ENCODE peak calls at places on chromosomes 5 and 9, in four cellular contexts. P is cardiac fibroblast, T is IMR-90, Z is OCI-LY7. N is an unnamed sample.
A peak's percentile ranks its signal among the peaks of the same experiment; 100 is the strongest.

GRCh38 chr9:27600254-27600653 is 27.0 kb upstream of the C9orf72 start:
- DNase-seq in Z (no peak), T (no peak), P (no peak), N (no peak)

GRCh38 chr5:111486055-111486454 is 26.3 kb downstream of the STARD4 start:
- DNase-seq in Z (no peak), P (no peak), T (no peak), N (no peak)

GRCh38 chr5:56200856-56201638 is 32.1 kb downstream of the ANKRD55 start:
- DNase-seq in Z (peak; percentile 50), T (peak; percentile 78), P (peak; percentile 89), N (peak; percentile 90)

GRCh38 chr9:77975023-77975422 is 56.6 kb downstream of the GNAQ start:
- DNase-seq in T (no peak), Z (no peak), P (no peak), N (no peak)

GRCh38 chr9:126235844-126236243 is 90.8 kb upstream of the MVB12B start:
- DNase-seq in P (no peak), T (no peak), Z (no peak), N (no peak)

GRCh38 chr9:36826581-36826980 is 207.5 kb downstream of the PAX5 start:
- DNase-seq in P (no peak), Z (no peak), T (no peak), N (no peak)

GRCh38 chr9:134163374-134164196 is 779 bp downstream of the RNU6ATAC start:
- DNase-seq in T (peak; percentile 22), Z (no peak), P (peak; percentile 62), N (peak; percentile 46)

GRCh38 chr5:133359861-133360260 is 252.5 kb downstream of the FSTL4 start:
- DNase-seq in Z (no peak), T (no peak), P (no peak), N (no peak)

GRCh38 chr5:78065663-78066062 is 228.8 kb downstream of the AP3B1 start:
- DNase-seq in P (peak; percentile 8), T (no peak), Z (peak; percentile 20), N (no peak)

GRCh38 chr9:12640021-12640587 is 53.1 kb upstream of the TYRP1 start:
- DNase-seq in Z (peak; percentile 28), P (peak; percentile 68), T (peak; percentile 43), N (peak; percentile 80)

GRCh38 chr9:134434896-134435506 is 108.7 kb downstream of the RXRA start:
- DNase-seq in P (peak; percentile 96), T (peak; percentile 97), Z (no peak), N (peak; percentile 98)

GRCh38 chr5:24225051-24225450 is 419.7 kb downstream of the CDH10 start:
- DNase-seq in Z (no peak), T (no peak), P (peak; percentile 2), N (no peak)

GRCh38 chr9:99516657-99517049 is 294.6 kb downstream of the SEC61B start:
- DNase-seq in Z (no peak), P (no peak), T (no peak), N (no peak)

GRCh38 chr5:109416882-109417281 is 7.1 kb upstream of the PJA2 start:
- DNase-seq in Z (no peak), P (no peak), T (no peak), N (no peak)

GRCh38 chr5:161483721-161484120 is 62.8 kb downstream of the GABRB2 start:
- DNase-seq in Z (no peak), P (no peak), T (no peak), N (no peak)

GRCh38 chr5:132063090-132063911 is 2.8 kb downstream of the IL3 start:
- DNase-seq in T (peak; percentile 64), Z (peak; percentile 75), P (peak; percentile 80), N (peak; percentile 85)

GRCh38 chr5:134784241-134784920 is 25.8 kb downstream of the DDX46 start:
- DNase-seq in T (peak; percentile 33), P (peak; percentile 15), Z (peak; percentile 26), N (peak; percentile 9)

GRCh38 chr5:157046041-157046440 is 12.9 kb downstream of the HAVCR1 start:
- DNase-seq in T (no peak), Z (no peak), P (no peak), N (no peak)

GRCh38 chr5:54658014-54658413 is 140.5 kb downstream of the SNX18 start:
- DNase-seq in Z (no peak), P (peak; percentile 82), T (peak; percentile 96), N (peak; percentile 61)

GRCh38 chr9:114433720-114434255 is 46.0 kb upstream of the AKNA start:
- DNase-seq in T (no peak), Z (peak; percentile 40), P (no peak), N (no peak)

GRCh38 chr5:29122306-29122705 is 2071.2 kb upstream of the CDH6 start:
- DNase-seq in T (no peak), Z (no peak), P (no peak), N (no peak)

GRCh38 chr5:166286832-166287231 is 2004.6 kb upstream of the WWC1 start:
- DNase-seq in T (no peak), P (no peak), Z (no peak), N (no peak)

GRCh38 chr9:5263568-5264218 is 32.5 kb downstream of the INSL4 start:
- DNase-seq in Z (peak; percentile 19), P (peak; percentile 24), T (no peak), N (peak; percentile 25)

GRCh38 chr9:5264219-5264595 is 33.0 kb downstream of the INSL4 start:
- DNase-seq in P (no peak), T (no peak), Z (no peak), N (no peak)

GRCh38 chr9:5269249-5269715 is 35.2 kb downstream of the RLN2 start:
- DNase-seq in Z (no peak), P (peak; percentile 85), T (peak; percentile 54), N (peak; percentile 83)

DNA sequence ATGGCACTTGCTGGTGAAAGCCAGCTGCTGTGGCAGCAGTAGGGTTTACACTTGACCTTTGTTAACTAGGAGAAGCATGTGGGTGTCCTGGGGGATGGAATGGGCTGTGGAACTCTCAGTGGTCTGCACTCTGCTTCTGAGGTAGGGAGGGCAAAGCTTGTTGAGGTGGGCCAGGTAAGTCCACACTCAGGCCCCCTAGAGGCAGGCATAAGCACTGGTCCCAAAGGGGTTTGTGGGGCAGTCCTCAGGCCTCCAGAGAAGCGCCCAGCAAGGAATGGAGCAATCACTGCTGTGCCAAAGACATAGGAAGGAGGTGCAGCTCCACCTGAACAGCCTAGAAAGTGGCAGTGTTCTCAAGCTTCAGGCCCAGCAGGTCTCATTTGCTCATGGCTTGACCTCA is 34.7 kb downstream of the INSL4 start:
- DNase-seq in T (no peak), P (no peak), Z (peak; percentile 12), N (no peak)
- TF ChIP-seq CTCF in T (no peak), P (no peak), Z (peak; percentile 63), N (no peak)

GRCh38 chr9:137273616-137274320 is 3.8 kb upstream of the TOR4A start:
- DNase-seq in Z (peak; percentile 53), P (no peak), T (no peak), N (no peak)

GRCh38 chr9:137273095-137273490 is 4.4 kb upstream of the TOR4A start:
- DNase-seq in P (no peak), T (no peak), Z (no peak), N (no peak)

GRCh38 chr9:137271696-137272076 is 5.8 kb upstream of the TOR4A start:
- DNase-seq in Z (no peak), T (no peak), P (no peak), N (no peak)

GRCh38 chr9:137270929-137271695 is 6.4 kb upstream of the TOR4A start:
- DNase-seq in Z (no peak), P (no peak), T (no peak), N (no peak)

GRCh38 chr9:137272241-137273094 is 5.1 kb upstream of the TOR4A start:
- DNase-seq in Z (no peak), P (no peak), T (no peak), N (no peak)
- H3K4me3 ChIP-seq in Z (no peak overlapping the region), P (no peak overlapping the region), T (no peak overlapping the region), N (no peak overlapping the region)

DNA sequence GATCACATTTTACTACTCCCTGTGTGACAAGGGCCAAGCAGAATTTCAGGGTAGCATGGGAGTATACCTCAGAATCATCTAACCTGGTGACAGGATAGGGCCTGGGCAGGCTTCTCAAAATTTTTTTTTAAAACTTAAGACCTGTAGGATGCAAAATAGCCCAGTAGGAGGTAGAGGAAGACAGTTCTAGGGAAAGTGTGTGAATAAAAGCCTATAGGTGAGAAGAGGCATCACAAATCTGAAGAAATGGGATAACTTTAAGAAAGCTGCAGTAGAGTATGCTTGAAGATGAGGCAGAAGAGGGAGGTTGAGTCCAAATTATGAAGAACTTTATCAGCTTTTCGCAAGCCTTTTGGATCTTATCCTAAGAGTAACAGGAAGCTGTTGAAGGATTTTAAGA is 32.3 kb downstream of the CNTRL start:
- DNase-seq in P (no peak), Z (peak; percentile 26), T (no peak), N (peak; percentile 23)
- TF ChIP-seq CTCF in P (peak; percentile 25), Z (peak; percentile 41), T (no peak), N (peak; percentile 33)

DNA sequence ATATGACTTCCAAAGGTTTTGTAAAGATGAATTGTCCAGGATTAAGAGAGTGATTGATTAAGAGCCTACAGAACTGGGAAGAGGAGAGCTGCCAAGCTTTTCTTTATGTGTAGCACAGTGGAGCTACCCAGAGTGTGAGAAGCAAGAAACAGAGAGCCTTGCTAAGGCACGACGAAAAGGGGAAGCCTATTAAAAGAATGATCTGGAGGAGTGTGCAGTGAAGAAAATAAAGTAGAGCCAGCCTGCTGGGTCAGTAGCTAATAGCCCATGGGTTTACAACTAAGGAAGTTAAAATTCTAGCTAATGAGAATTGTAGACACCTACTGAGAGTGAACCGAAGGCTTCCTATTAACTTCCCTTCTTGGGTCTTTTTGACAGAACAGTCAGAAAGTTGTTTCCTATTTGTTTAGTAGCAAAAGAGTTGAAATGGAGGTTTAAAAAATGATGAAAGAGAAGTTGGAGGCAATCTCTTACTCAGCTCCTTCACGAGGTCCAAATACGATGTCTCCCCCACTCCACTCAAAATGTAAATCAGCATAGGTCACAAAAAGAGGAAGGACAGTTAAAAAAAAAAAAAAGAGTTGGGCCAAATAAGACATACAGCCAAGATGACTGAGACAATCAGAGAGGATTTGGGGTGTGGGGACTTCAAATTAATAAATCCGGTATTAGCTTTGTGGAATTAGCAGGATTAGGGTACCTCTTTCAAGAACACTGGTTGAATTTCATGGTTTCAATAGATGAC is 902 bp upstream of the PRR16 start:
- DNase-seq in Z (no peak), T (no peak), P (no peak), N (no peak)
- H3K4me3 ChIP-seq in Z (no peak overlapping the region), T (no peak overlapping the region), P (no peak overlapping the region), N (no peak overlapping the region)

DNA sequence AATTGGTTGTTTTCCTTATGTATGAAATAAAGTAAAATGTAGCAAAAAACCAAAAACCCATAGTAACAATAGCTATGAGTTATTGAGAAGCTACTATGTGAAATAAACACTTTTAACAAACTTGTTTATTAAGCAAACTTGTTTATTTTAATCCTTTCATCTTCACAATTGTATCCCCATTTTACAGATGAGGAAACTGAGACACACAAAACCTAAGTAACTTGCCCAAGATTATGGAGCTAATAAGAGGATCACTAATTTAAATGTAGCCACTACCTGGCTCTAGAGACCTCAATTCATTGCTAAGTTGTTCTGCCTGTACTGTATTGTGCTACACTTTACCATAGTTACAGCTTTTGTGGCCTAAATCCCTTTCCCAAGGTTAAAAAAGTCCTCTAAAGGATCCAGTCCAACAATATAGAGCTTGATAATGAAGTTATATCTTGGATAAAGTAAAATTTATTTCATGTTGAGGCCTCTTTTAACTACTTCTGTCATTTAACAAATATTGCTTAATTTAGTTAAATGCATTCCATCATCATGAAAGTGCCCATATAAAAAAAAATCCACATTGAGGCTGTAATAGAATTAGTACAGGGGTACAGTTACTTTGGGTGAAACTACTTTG is 22.1 kb downstream of the HOMER1 start:
- DNase-seq in Z (no peak), T (no peak), P (no peak), N (no peak)
- TF ChIP-seq CTCF in Z (no peak), T (no peak), P (no peak), N (no peak)

GRCh38 chr9:18023332-18023731 is 444.5 kb downstream of the SH3GL2 start:
- DNase-seq in Z (no peak), T (no peak), P (no peak), N (peak; percentile 15)
- H3K4me3 ChIP-seq in Z (no peak overlapping the region), T (no peak overlapping the region), P (no peak overlapping the region), N (no peak overlapping the region)